ENCODE peak calls at places on chromosomes 11 and 22, in four cellular contexts. H is A549, U is endothelial cell of umbilical vein, J is H1. A is an unnamed sample.

GRCh38 chr22:46388647-46389046 is 53.1 kb downstream of the TRMU start:
- DNase-seq in J (no peak), H (no peak), U (no peak), A (no peak)

GRCh38 chr11:57649826-57650738 is at the start of gene YPEL4:
- DNase-seq in J (no peak), H (peak), U (peak), A (peak)

GRCh38 chr11:13126430-13126829 is 117.3 kb downstream of the RASSF10 start:
- DNase-seq in U (no peak), J (no peak), H (peak), A (no peak)

GRCh38 chr22:25970996-25971811 is 198.1 kb upstream of the SEZ6L start:
- DNase-seq in J (peak), H (no peak), U (no peak), A (no peak)

GRCh38 chr11:20097319-20098221 is 62.7 kb downstream of the DBX1 start:
- DNase-seq in J (no peak), H (no peak), U (peak), A (no peak)

GRCh38 chr11:11027271-11027670 is 169.4 kb upstream of the ZBED5 start:
- DNase-seq in J (no peak), H (no peak), U (no peak), A (no peak)

GRCh38 chr11:108609681-108610080 is 16.1 kb upstream of the EXPH5 start:
- DNase-seq in U (no peak), J (no peak), H (no peak), A (no peak)

GRCh38 chr22:46066691-46067090 is 83.6 kb upstream of the PPARA start:
- DNase-seq in J (no peak), H (no peak), U (peak), A (no peak)

GRCh38 chr11:18618341-18619025 is 15.7 kb downstream of the SPTY2D1 start:
- DNase-seq in J (no peak), H (no peak), U (peak), A (no peak)

GRCh38 chr11:55481416-55481815 is 72.9 kb upstream of the OR4C15 start:
- DNase-seq in H (no peak), U (no peak), J (no peak), A (no peak)

GRCh38 chr11:128929991-128930390 is 12.7 kb downstream of the TP53AIP1 start:
- DNase-seq in H (no peak), J (no peak), U (no peak), A (no peak)

GRCh38 chr11:102438311-102439062 is 14.1 kb downstream of the TMEM123 start:
- DNase-seq in U (no peak), H (no peak), J (no peak), A (no peak)

GRCh38 chr22:50605349-50606074 is 4.9 kb downstream of the MAPK8IP2 start:
- DNase-seq in U (no peak), J (no peak), H (no peak), A (no peak)

GRCh38 chr11:129740877-129741276 is 74.8 kb upstream of the TMEM45B start:
- DNase-seq in J (no peak), H (no peak), U (no peak), A (no peak)

GRCh38 chr11:129695543-129696308 is 119.9 kb upstream of the TMEM45B start:
- DNase-seq in J (peak), H (peak), U (peak), A (peak)

GRCh38 chr11:12508151-12508740 is 130.9 kb downstream of the PARVA start:
- DNase-seq in J (no peak), U (peak), H (no peak), A (no peak)

GRCh38 chr22:45170001-45170466 is 6.3 kb downstream of the NUP50 start:
- DNase-seq in H (no peak), J (no peak), U (no peak), A (peak)

GRCh38 chr11:44159848-44160721 is 64.6 kb downstream of the EXT2 start:
- DNase-seq in U (no peak), H (no peak), J (no peak), A (no peak)

GRCh38 chr11:20109731-20110445 is 50.4 kb downstream of the DBX1 start:
- DNase-seq in J (no peak), H (no peak), U (no peak), A (no peak)

GRCh38 chr11:40129276-40129675 is 1330.2 kb downstream of the LRRC4C start:
- DNase-seq in J (no peak), U (no peak), H (no peak), A (peak)

GRCh38 chr11:22431074-22431473 is 92.9 kb downstream of the SLC17A6 start:
- DNase-seq in J (no peak), H (no peak), U (no peak), A (no peak)

GRCh38 chr11:403761-404431 is 9.9 kb downstream of the PKP3 start:
- DNase-seq in H (no peak), J (no peak), U (no peak), A (no peak)

GRCh38 chr11:95487391-95487790 is 256.4 kb upstream of the SESN3 start:
- DNase-seq in H (no peak), J (no peak), U (no peak), A (no peak)

GRCh38 chr22:36579441-36579840 is 50.5 kb upstream of the EIF3D start:
- DNase-seq in H (no peak), J (no peak), U (no peak), A (no peak)

GRCh38 chr22:40757071-40757470 is 62.1 kb downstream of the SLC25A17 start:
- DNase-seq in H (no peak), U (no peak), J (no peak), A (no peak)

GRCh38 chr11:127133061-127133460 is 132.5 kb upstream of the KIRREL3 start:
- DNase-seq in U (no peak), H (no peak), J (no peak), A (peak)

GRCh38 chr22:29300467-29300806 is 6.0 kb upstream of the GAS2L1 start:
- DNase-seq in J (no peak), H (no peak), U (no peak), A (no peak)

GRCh38 chr11:92540113-92540512 is 315.5 kb downstream of the FAT3 start:
- DNase-seq in H (no peak), J (no peak), U (no peak), A (no peak)
- H3K4me3 ChIP-seq in H (no peak), J (no peak), U (no peak), A (no peak)

DNA sequence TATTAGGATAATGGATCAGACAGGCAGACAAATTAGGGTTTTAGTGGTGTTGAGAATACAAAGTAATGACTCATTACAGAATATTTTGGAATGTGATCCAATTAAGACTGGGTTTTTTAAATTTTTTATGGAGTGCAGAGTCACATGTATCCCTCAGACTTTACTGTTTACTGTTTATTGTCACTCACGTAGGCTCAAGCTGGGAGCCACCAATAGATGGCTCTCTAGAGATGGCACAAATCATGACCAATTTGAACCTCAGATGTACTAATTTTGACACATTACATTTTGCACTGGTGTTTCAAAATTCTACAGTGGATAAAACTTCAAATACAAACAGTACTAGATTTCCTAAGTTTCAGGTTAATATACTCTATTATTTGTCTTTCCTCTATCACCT is 53.6 kb upstream of the ANO3 start:
- DNase-seq in H (no peak), J (no peak), U (no peak), A (no peak)
- TF ChIP-seq CTCF in H (no peak), J (no peak), U (no peak), A (no peak)

GRCh38 chr11:75554258-75555022 is 7.6 kb upstream of the SERPINH1 start:
- DNase-seq in U (peak), H (no peak), J (no peak), A (no peak)
- TF ChIP-seq MAX in U (peak), H (no peak), J (no peak), A (no peak)

GRCh38 chr11:31810779-31811647 is at the start of gene PAX6:
- DNase-seq in J (no peak), U (peak), H (peak), A (peak)

GRCh38 chr11:31815743-31816466 is 4.8 kb upstream of the PAX6 start:
- DNase-seq in U (no peak), J (no peak), H (no peak), A (no peak)

GRCh38 chr11:31812392-31813241 is 1.5 kb upstream of the PAX6 start:
- DNase-seq in H (no peak), U (peak), J (no peak), A (peak)

GRCh38 chr11:31813961-31814868 is 3.1 kb upstream of the PAX6 start:
- DNase-seq in U (no peak), J (no peak), H (no peak), A (no peak)

GRCh38 chr11:31813242-31813960 is 2.3 kb upstream of the PAX6 start:
- DNase-seq in H (no peak), J (no peak), U (no peak), A (peak)
- H3K4me3 ChIP-seq in H (no peak), J (peak), U (no peak), A (peak)

DNA sequence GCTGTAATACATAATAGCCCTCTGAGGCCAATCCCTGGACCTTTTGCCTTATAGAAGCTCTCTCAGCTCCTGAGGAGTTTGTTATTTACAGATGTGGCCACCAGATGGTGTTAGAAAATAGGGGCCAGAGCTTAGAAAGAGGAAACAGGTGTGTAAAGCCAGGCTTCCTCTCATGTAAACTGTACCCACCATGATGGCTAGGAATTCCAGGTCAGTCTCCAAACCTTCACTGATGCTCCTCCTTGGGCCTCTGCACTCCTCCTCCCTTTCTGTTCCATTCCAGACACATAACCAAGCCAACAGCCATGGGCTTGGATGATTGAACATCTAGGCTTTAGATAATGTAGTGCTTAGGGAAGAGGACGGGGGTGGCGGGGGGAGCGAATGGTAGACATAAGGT is 39.7 kb downstream of the USP35 start:
- DNase-seq in H (peak), U (peak), J (no peak), A (peak)
- TF ChIP-seq CTCF in H (peak), U (peak), J (peak), A (peak)

A was measured in NB4.